ENCODE peak calls at places on chromosomes 2 and 18, in six cellular contexts. Y is heart right ventricle, P is GM20000, G is PC-3, C is foreskin fibroblast, H is neural crest cell. R is an unnamed sample.
A peak's percentile ranks its signal among the peaks of the same experiment; 100 is the strongest.

GRCh38 chr2:69340101-69340775 is 46.8 kb downstream of the GFPT1 start:
- DNase-seq in P (no peak), C (peak; percentile 23), G (no peak), Y (no peak), H (no peak), R (no peak)

GRCh38 chr18:9403795-9404564 is 69.4 kb downstream of the TWSG1 start:
- DNase-seq in P (no peak), Y (no peak), G (no peak), H (no peak), C (no peak), R (no peak)

GRCh38 chr2:30404354-30405265 is 42.4 kb upstream of the LCLAT1 start:
- DNase-seq in H (no peak), Y (no peak), P (no peak), G (no peak), C (peak; percentile 19), R (no peak)

GRCh38 chr18:35971661-35972196 is 750 bp upstream of the RMP24 start:
- DNase-seq in Y (no peak), P (no peak), H (no peak), G (no peak), C (no peak), R (no peak)

GRCh38 chr2:84823788-84824187 is 57.1 kb downstream of the TRABD2A start:
- DNase-seq in C (no peak), H (no peak), G (no peak), Y (no peak), P (no peak), R (no peak)

GRCh38 chr2:61898810-61899209 is 6.7 kb upstream of the COMMD1 start:
- DNase-seq in P (no peak), C (no peak), Y (no peak), G (peak; percentile 52), H (no peak), R (no peak)

GRCh38 chr2:200408428-200409311 is 101.2 kb downstream of the KCTD18 start:
- DNase-seq in H (no peak), Y (no peak), G (peak; percentile 87), C (peak; percentile 88), P (no peak), R (no peak)

GRCh38 chr18:3345885-3346284 is 84.0 kb downstream of the MYL12B start:
- DNase-seq in P (no peak), G (no peak), H (no peak), Y (no peak), C (no peak), R (no peak)

GRCh38 chr18:42028232-42028832 is 73.3 kb downstream of the PIK3C3 start:
- DNase-seq in P (peak; percentile 20), Y (no peak), C (peak; percentile 17), H (peak; percentile 9), G (peak; percentile 29), R (peak; percentile 38)

GRCh38 chr2:22890142-22890541 is 494.8 kb upstream of the KLHL29 start:
- DNase-seq in Y (no peak), G (no peak), C (no peak), P (no peak), H (no peak), R (no peak)

GRCh38 chr2:229591611-229592010 is 122.7 kb downstream of the DNER start:
- DNase-seq in P (no peak), C (no peak), G (no peak), H (no peak), Y (no peak), R (no peak)

GRCh38 chr2:23925702-23926288 is 1.1 kb downstream of the ATAD2B start:
- DNase-seq in H (no peak), G (peak; percentile 64), Y (no peak), P (peak; percentile 76), C (peak; percentile 59), R (peak; percentile 30)

GRCh38 chr2:8433390-8433789 is 248.5 kb upstream of the ID2 start:
- DNase-seq in H (no peak), P (no peak), C (no peak), G (no peak), Y (no peak), R (no peak)

GRCh38 chr2:102001767-102002142 is 10.0 kb downstream of the IL1R2 start:
- DNase-seq in C (no peak), Y (no peak), G (peak; percentile 71), P (no peak), H (no peak), R (no peak)

GRCh38 chr18:57008001-57008686 is 138.7 kb upstream of the BOD1L2 start:
- DNase-seq in C (no peak), G (no peak), P (no peak), H (no peak), Y (no peak), R (no peak)

GRCh38 chr2:156333274-156333950 is 891 bp upstream of the NR4A2 start:
- DNase-seq in C (no peak), Y (no peak), P (peak; percentile 68), H (no peak), G (peak; percentile 30), R (no peak)

GRCh38 chr2:217908544-217908943 is 94.3 kb downstream of the TNS1 start:
- DNase-seq in P (no peak), Y (no peak), H (no peak), G (no peak), C (no peak), R (no peak)

GRCh38 chr2:222646008-222646407 is 9.9 kb downstream of the FARSB start:
- DNase-seq in Y (no peak), C (no peak), P (no peak), G (no peak), H (no peak), R (no peak)
- TF ChIP-seq CTCF in Y (no peak), C (no peak), P (no peak), G (no peak), H (no peak), R (no peak)

DNA sequence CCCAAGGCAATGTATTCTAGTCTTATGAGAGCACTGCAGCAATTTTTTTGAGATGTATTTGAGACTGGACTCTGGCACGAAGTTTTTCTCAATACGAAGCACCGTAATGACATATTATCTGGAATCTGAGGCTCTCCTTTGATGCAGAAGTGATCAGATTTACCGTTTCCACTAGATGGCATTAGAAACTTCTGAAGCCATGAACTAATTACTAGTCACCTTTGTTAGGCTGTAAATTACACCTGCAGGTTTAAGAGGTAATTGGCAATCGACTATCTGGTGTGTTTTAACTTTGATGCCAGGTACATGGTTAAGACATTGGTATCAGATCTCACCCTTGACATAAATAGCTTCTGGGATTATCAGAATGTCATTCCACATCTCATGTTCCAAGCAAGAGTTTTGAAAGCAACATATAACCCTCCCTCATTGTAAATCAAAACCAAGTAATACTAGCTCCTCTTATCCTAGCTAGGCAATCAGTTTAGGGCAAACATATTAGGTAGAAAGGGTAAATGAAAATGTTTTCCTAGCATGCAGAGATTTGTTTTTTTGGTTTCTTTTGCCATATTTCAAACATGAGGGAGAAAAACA is 254.6 kb upstream of the SPRED2 start:
- DNase-seq in P (no peak), H (no peak), C (no peak), Y (no peak), G (peak; percentile 23), R (no peak)
- TF ChIP-seq CTCF in P (no peak), H (peak; percentile 4), C (no peak), Y (no peak), G (peak; percentile 49), R (peak; percentile 10)

GRCh38 chr2:9768388-9768787 is 74.9 kb upstream of the TAF1B start:
- DNase-seq in C (no peak), H (peak; percentile 50), Y (no peak), P (no peak), G (no peak), R (peak; percentile 67)
- TF ChIP-seq CTCF in C (no peak), H (peak; percentile 57), Y (peak; percentile 48), P (no peak), G (no peak), R (peak; percentile 23)

GRCh38 chr18:59783138-59783537 is 85.9 kb upstream of the CCBE1 start:
- DNase-seq in P (peak; percentile 74), Y (no peak), H (peak; percentile 3), G (peak; percentile 82), C (peak; percentile 84), R (peak; percentile 23)
- TF ChIP-seq CTCF in P (peak; percentile 44), Y (peak; percentile 45), H (peak; percentile 60), G (peak; percentile 80), C (peak; percentile 65), R (peak; percentile 39)

R was measured in endothelial cell.